ENCODE peak calls at places on chromosome 21, in eight cellular contexts. P is heart right ventricle, Q is hepatocyte, S is heart left ventricle, T is MM.1S, M is spleen, I is BJ, X is A549. C is an unnamed sample.

GRCh38 chr21:45972353-45972715 is 9.2 kb upstream of the COL6A1 start:
- DNase-seq in P (peak; percentile 60), Q (peak; percentile 39), S (peak; percentile 60), T (no peak), M (peak; percentile 75), I (no peak), X (no peak), C (no peak)

GRCh38 chr21:45507523-45507875 is 34.7 kb downstream of the SLC19A1 start:
- DNase-seq in P (no peak), Q (no peak), S (no peak), T (no peak), M (peak; percentile 48), I (no peak), X (no peak), C (no peak)

GRCh38 chr21:31248598-31248997 is 95.5 kb downstream of the TIAM1 start:
- DNase-seq in P (no peak), Q (no peak), S (no peak), T (no peak), M (no peak), I (no peak), X (no peak), C (no peak)

GRCh38 chr21:26966978-26967913 is at the start of gene ADAMTS5:
- DNase-seq in P (peak; percentile 55), Q (peak; percentile 32), S (peak; percentile 61), T (no peak), M (peak; percentile 78), I (no peak), X (no peak), C (peak; percentile 43)

GRCh38 chr21:45747802-45748445 is 104.4 kb downstream of the PCBP3 start:
- DNase-seq in P (no peak), Q (peak; percentile 37), S (no peak), T (no peak), M (no peak), I (no peak), X (peak; percentile 38), C (peak; percentile 16)

GRCh38 chr21:45416619-45417018 is 11.7 kb downstream of the COL18A1 start:
- DNase-seq in P (no peak), Q (peak; percentile 4), S (no peak), T (no peak), M (peak; percentile 50), I (no peak), X (no peak), C (no peak)

GRCh38 chr21:25457411-25457810 is 149.9 kb downstream of the MRPL39 start:
- DNase-seq in P (no peak), Q (peak; percentile 5), S (no peak), T (peak; percentile 89), M (no peak), I (peak; percentile 22), X (no peak), C (no peak)

GRCh38 chr21:46229133-46229922 is 754 bp upstream of the LSS start:
- DNase-seq in P (no peak), Q (peak; percentile 75), S (no peak), T (no peak), M (peak; percentile 94), I (no peak), X (peak; percentile 16), C (no peak)

GRCh38 chr21:46050651-46051378 is 47.1 kb upstream of the COL6A2 start:
- DNase-seq in P (no peak), Q (no peak), S (no peak), T (no peak), M (no peak), I (no peak), X (no peak), C (no peak)

GRCh38 chr21:17903029-17903806 is 84.1 kb upstream of the C21orf91 start:
- DNase-seq in P (no peak), Q (peak; percentile 56), S (no peak), T (peak; percentile 67), M (no peak), I (no peak), X (no peak), C (peak; percentile 3)

GRCh38 chr21:22941779-22942178 is 1943.6 kb downstream of the NCAM2 start:
- DNase-seq in P (no peak), Q (no peak), S (no peak), T (no peak), M (no peak), I (no peak), X (no peak), C (no peak)

DNA sequence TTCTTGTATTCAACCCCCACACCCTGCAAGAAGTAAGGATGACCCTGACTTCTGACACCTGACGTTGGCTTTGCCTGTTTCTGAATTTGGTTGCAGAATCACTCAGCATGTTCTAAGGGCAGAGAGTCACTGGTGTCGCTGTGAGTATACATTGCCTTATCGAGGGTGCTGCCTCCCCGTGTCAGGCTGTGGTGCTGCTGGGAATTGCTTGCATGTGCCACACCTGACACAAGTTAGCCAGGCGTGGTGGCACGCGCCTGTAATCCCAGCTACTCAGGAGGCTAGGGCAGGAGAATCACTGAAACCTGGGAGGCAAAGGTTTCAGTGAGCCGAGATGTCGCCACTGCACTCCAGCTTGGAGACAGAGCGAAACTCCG is 45.9 kb downstream of the WDR4 start:
- DNase-seq in P (no peak), Q (peak; percentile 55), S (no peak), T (peak; percentile 38), M (peak; percentile 75), I (no peak), X (peak; percentile 38), C (no peak)
- TF ChIP-seq CTCF in P (no peak), Q (peak; percentile 43), S (peak; percentile 11), T (peak; percentile 28), M (no peak), I (no peak), X (peak; percentile 23), C (no peak)

GRCh38 chr21:16088121-16088520 is 358.3 kb downstream of the USP25 start:
- DNase-seq in P (no peak), Q (no peak), S (no peak), T (no peak), M (no peak), I (no peak), X (no peak), C (no peak)
- H3K4me3 ChIP-seq in P (no peak overlapping the region), Q (no peak overlapping the region), S (no peak overlapping the region), T (no peak overlapping the region), M (no peak overlapping the region), I (no peak overlapping the region), X (no peak overlapping the region), C (no peak overlapping the region)

DNA sequence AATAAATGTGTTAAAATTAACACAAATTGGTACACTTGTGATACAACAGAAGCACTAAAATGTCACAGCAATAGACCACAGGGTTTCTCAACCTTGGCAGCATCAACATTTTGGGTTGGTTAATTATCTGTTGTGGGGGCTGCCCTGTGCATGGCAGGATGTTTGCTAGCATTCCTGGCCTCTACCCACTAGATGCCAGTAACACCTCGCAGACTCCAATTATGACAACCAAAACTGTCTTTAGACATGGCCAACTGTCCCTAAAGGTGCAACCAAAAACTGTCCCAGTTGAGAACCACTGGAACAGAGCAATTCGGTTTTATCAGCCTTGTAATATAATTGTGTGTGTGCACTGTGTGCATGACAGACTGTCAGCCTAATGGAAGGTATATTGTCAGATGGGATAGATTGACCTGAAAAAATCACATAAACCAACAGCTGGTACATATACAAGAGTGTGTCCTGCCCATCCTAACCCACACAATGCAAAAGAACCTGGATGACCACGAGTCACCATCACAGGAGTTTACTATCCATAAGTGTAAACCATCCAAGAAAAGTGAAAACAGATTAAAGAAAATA is 13.5 kb upstream of the ERG start:
- DNase-seq in P (no peak), Q (no peak), S (no peak), T (no peak), M (no peak), I (no peak), X (no peak), C (no peak)
- TF ChIP-seq CTCF in P (no peak), Q (no peak), S (no peak), T (no peak), M (no peak), I (no peak), X (no peak), C (no peak)

GRCh38 chr21:33993286-33994231 is 78.0 kb upstream of the ATP5PO start:
- DNase-seq in P (no peak), Q (no peak), S (peak; percentile 42), T (no peak), M (no peak), I (no peak), X (no peak), C (no peak)
- H3K4me3 ChIP-seq in P (no peak overlapping the region), Q (no peak overlapping the region), S (no peak overlapping the region), T (no peak overlapping the region), M (no peak overlapping the region), I (no peak overlapping the region), X (no peak overlapping the region), C (no peak overlapping the region)

GRCh38 chr21:36478207-36478701 is 1.7 kb downstream of the CLDN14 start:
- DNase-seq in P (no peak), Q (peak; percentile 29), S (no peak), T (no peak), M (peak; percentile 24), I (peak; percentile 66), X (peak; percentile 73), C (peak; percentile 68)

GRCh38 chr21:36480618-36481017 is 696 bp upstream of the CLDN14 start:
- DNase-seq in P (no peak), Q (no peak), S (no peak), T (no peak), M (peak; percentile 49), I (no peak), X (no peak), C (no peak)

GRCh38 chr21:36477559-36477958 is 2.4 kb downstream of the CLDN14 start:
- DNase-seq in P (no peak), Q (no peak), S (no peak), T (no peak), M (peak; percentile 29), I (no peak), X (no peak), C (no peak)

GRCh38 chr21:36479415-36480402 is at the start of gene CLDN14:
- DNase-seq in P (peak; percentile 40), Q (peak; percentile 52), S (peak; percentile 37), T (no peak), M (peak; percentile 45), I (no peak), X (no peak), C (no peak)

GRCh38 chr21:36478941-36479340 is 981 bp downstream of the CLDN14 start:
- DNase-seq in P (no peak), Q (no peak), S (no peak), T (no peak), M (peak; percentile 39), I (no peak), X (peak; percentile 15), C (no peak)
- TF ChIP-seq CTCF in P (no peak), Q (no peak), S (no peak), T (peak; percentile 15), M (no peak), I (peak; percentile 48), X (peak; percentile 24), C (peak; percentile 40)